ENCODE peak calls at places on chromosome 1, in five cellular contexts. J, G, L, M and B are unnamed samples.

GRCh38 chr1:214658785-214659184 is 55.8 kb downstream of the CENPF start:
- DNase-seq in J (peak), G (peak), L (no peak), M (no peak), B (no peak)

GRCh38 chr1:188043536-188044245 is 1214.9 kb downstream of the PLA2G4A start:
- DNase-seq in J (no peak), G (no peak), L (no peak), M (no peak), B (no peak)

GRCh38 chr1:116356673-116357072 is 16.4 kb upstream of the ATP1A1 start:
- DNase-seq in J (peak), G (no peak), L (no peak), M (no peak), B (no peak)

GRCh38 chr1:153921803-153922075 is 1.0 kb downstream of the GATAD2B start:
- DNase-seq in J (peak), G (no peak), L (no peak), M (no peak), B (no peak)

GRCh38 chr1:50427818-50428779 is 4.9 kb upstream of the DMRTA2 start:
- DNase-seq in J (no peak), G (no peak), L (peak), M (no peak), B (peak)

GRCh38 chr1:218521414-218522169 is 176.5 kb downstream of the TGFB2 start:
- DNase-seq in J (no peak), G (peak), L (peak), M (peak), B (no peak)

GRCh38 chr1:118291686-118292085 is 106.7 kb upstream of the SPAG17 start:
- DNase-seq in J (peak), G (peak), L (no peak), M (no peak), B (no peak)

GRCh38 chr1:161137881-161138280 is 5.4 kb upstream of the DEDD start:
- DNase-seq in J (no peak), G (no peak), L (no peak), M (no peak), B (no peak)

GRCh38 chr1:160148121-160148520 is 3.3 kb upstream of the ATP1A4 start:
- DNase-seq in J (no peak), G (no peak), L (no peak), M (no peak), B (no peak)

GRCh38 chr1:83819436-83819835 is 179.5 kb downstream of the TTLL7 start:
- DNase-seq in J (no peak), G (no peak), L (no peak), M (no peak), B (no peak)

GRCh38 chr1:78225153-78225552 is 179.4 kb downstream of the GIPC2 start:
- DNase-seq in J (no peak), G (no peak), L (no peak), M (no peak), B (no peak)

GRCh38 chr1:204203206-204203767 is 7.0 kb upstream of the KISS1 start:
- DNase-seq in J (no peak), G (peak), L (no peak), M (no peak), B (no peak)

GRCh38 chr1:247421074-247421473 is 5.1 kb downstream of the NLRP3 start:
- DNase-seq in J (no peak), G (no peak), L (no peak), M (no peak), B (no peak)

GRCh38 chr1:234642428-234642827 is 32.5 kb upstream of the IRF2BP2 start:
- DNase-seq in J (no peak), G (no peak), L (no peak), M (no peak), B (no peak)

GRCh38 chr1:186304982-186305949 is 69.8 kb downstream of the TPR start:
- DNase-seq in J (peak), G (peak), L (no peak), M (no peak), B (peak)

GRCh38 chr1:218620956-218621355 is 275.8 kb downstream of the TGFB2 start:
- DNase-seq in J (no peak), G (no peak), L (no peak), M (no peak), B (no peak)

GRCh38 chr1:89821322-89822108 is 683 bp downstream of the LRRC8D start:
- DNase-seq in J (peak), G (peak), L (peak), M (no peak), B (no peak)

GRCh38 chr1:42935313-42935624 is 23.4 kb downstream of the SLC2A1 start:
- DNase-seq in J (no peak), G (no peak), L (no peak), M (no peak), B (no peak)

DNA sequence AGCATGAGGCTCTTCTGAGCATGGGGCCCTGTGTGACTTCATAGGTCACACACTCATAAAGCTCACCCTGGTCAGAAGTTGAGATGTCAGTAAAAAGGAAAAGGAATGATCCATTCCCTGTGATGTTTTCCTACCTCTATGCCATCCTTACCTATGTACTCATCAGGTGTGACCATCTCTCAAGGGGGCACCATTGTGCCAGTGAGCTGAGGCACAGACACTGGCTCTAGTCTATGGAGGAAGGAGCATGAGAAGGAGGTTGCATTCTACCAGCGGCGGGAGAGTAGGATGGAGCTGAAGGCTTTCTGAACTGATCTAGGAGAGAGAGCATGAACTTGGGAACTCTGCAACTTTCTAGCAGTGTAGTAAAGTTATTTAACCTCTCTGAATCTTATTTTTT is 65.8 kb upstream of the RGL1 start:
- DNase-seq in J (peak), G (no peak), L (no peak), M (no peak), B (no peak)
- H2BK12ac ChIP-seq in J (no peak), G (no peak), L (no peak), M (no peak), B (no peak)

GRCh38 chr1:44230796-44231195 is 17.5 kb downstream of the DMAP1 start:
- DNase-seq in J (no peak), G (no peak), L (no peak), M (no peak), B (no peak)

GRCh38 chr1:44225761-44226160 is 12.5 kb downstream of the DMAP1 start:
- DNase-seq in J (no peak), G (no peak), L (no peak), M (no peak), B (no peak)

GRCh38 chr1:44222397-44223334 is 9.4 kb downstream of the DMAP1 start:
- DNase-seq in J (no peak), G (no peak), L (no peak), M (no peak), B (no peak)

GRCh38 chr1:44228218-44228617 is 14.9 kb downstream of the DMAP1 start:
- DNase-seq in J (no peak), G (no peak), L (no peak), M (no peak), B (no peak)

DNA sequence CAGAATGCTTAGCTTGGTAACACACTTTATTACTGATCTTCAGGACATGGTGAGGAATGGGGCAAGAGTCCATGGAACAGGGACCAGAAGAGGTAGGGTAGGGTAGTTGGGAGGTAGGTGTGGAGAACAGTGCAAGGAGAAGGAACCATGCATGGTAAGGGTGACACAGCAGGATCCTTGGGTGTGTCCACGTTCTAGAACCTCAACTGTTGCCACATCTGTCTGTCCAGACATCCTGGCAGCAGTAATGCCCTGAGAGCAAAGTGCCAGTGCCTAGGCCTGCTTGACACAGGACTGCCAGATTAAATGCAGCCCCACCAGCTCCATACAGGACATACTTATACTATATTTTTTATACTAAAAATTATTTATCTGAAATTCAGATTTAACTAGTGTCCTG is 13.9 kb downstream of the DMAP1 start:
- DNase-seq in J (no peak), G (no peak), L (no peak), M (no peak), B (no peak)
- H2BK12ac ChIP-seq in J (no peak), G (no peak), L (no peak), M (no peak), B (no peak)

GRCh38 chr1:28028873-28029654 is 59.3 kb downstream of the EYA3 start:
- DNase-seq in J (peak), G (no peak), L (no peak), M (no peak), B (no peak)
- H2BK12ac ChIP-seq in J (no peak), G (no peak), L (no peak), M (no peak), B (no peak)

GRCh38 chr1:230278871-230279582 is 147.1 kb downstream of the PGBD5 start:
- DNase-seq in J (no peak), G (no peak), L (no peak), M (no peak), B (no peak)
- H2BK12ac ChIP-seq in J (no peak), G (no peak), L (peak), M (no peak), B (no peak)

GRCh38 chr1:1232801-1233566 is 947 bp downstream of the B3GALT6 start:
- DNase-seq in J (no peak), G (no peak), L (no peak), M (no peak), B (no peak)
- H2BK12ac ChIP-seq in J (peak), G (peak), L (no peak), M (peak), B (peak)

GRCh38 chr1:86970938-86971337 is 56.5 kb downstream of the HS2ST1 start:
- DNase-seq in J (no peak), G (no peak), L (no peak), M (no peak), B (no peak)
- H2BK12ac ChIP-seq in J (no peak), G (no peak), L (no peak), M (no peak), B (no peak)

DNA sequence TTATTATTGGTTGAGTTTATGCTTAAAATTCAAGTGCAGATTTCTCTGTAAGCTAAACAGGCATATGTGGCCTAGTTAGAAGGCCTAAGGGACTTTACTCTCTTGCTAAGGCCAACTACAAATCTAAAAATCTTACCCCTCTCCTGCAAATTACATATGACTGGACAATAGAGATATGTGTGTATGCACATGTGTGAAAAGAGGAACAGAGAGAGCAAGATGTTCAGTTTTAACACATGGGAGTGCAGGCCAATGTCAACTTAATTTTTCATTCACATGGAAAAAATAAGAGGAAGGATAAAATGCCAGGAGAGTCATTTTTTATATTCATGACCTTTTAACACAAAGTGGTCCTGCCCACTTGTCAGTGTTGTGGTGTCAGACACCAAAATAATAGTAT is 8.5 kb downstream of the OR10K2 start:
- DNase-seq in J (no peak), G (no peak), L (no peak), M (no peak), B (no peak)
- H2BK12ac ChIP-seq in J (no peak), G (no peak), L (no peak), M (no peak), B (no peak)

GRCh38 chr1:25527946-25528595 is 15.3 kb upstream of the LDLRAP1 start:
- DNase-seq in J (no peak), G (no peak), L (no peak), M (no peak), B (no peak)
- H2BK12ac ChIP-seq in J (no peak), G (no peak), L (no peak), M (no peak), B (no peak)

DNA sequence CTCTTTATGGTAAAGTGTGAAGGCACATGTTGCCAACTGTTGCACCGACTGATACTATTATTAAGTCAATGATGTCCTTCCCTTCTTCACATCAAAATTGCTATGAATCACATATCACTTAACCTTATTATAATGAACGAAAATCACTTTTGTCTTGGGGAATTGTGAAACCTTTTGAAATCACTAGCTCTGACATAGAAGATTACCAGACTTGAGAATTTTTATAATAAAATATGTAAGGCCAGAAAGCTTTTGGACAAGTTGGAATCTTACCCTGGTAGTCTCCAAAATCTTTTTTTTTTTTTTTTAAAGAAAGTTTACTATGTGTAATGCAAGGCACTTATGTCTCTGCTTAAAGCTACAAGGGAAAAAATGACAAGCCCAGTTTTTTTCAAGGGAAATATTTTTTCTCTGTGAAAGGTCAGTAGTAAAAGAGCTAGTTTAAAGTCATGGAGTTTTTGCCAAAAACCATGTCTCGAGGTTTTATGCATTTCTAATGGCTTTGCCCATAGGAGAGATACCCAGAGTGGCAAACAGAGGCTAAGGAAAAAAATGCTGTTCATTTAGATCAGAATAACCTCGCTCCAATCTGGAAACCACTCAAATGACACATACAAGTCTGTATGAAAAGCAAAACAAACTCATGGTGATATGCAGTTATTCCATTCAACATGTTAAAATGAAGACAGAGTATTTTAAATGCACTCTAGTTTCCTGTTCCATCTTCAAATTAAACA is 36.7 kb upstream of the EDEM3 start:
- DNase-seq in J (peak), G (no peak), L (no peak), M (no peak), B (no peak)
- H2BK12ac ChIP-seq in J (no peak), G (no peak), L (no peak), M (no peak), B (no peak)

GRCh38 chr1:53682369-53682685 is 56.6 kb downstream of the GLIS1 start:
- DNase-seq in J (no peak), G (no peak), L (no peak), M (no peak), B (no peak)
- H2BK12ac ChIP-seq in J (no peak), G (no peak), L (no peak), M (no peak), B (no peak)